ENCODE peak calls at places on chromosomes 2 and 18, in seven cellular contexts. F, I, N, L, T, Q and K are unnamed samples.

GRCh38 chr2:231315896-231316295 is 79.6 kb upstream of the B3GNT7 start:
- DNase-seq in I (no peak), N (no peak), L (no peak), T (no peak), Q (no peak), F (no peak), K (no peak)

GRCh38 chr2:1556776-1557466 is 143.7 kb downstream of the TPO start:
- DNase-seq in T (peak; percentile 47), Q (peak; percentile 56), N (peak; percentile 40), F (no peak), L (peak; percentile 59), I (no peak), K (no peak)

GRCh38 chr2:100142393-100142792 is at the start of gene AFF3:
- DNase-seq in I (no peak), T (no peak), Q (no peak), L (no peak), N (no peak), F (no peak), K (no peak)

GRCh38 chr2:212173331-212173730 is 365.3 kb downstream of the ERBB4 start:
- DNase-seq in Q (no peak), F (no peak), I (no peak), T (no peak), L (no peak), N (no peak), K (no peak)

GRCh38 chr2:240983361-240983995 is 14.9 kb upstream of the SNED1 start:
- DNase-seq in F (peak; percentile 69), N (no peak), T (peak; percentile 21), I (peak; percentile 84), L (peak; percentile 53), Q (peak; percentile 13), K (no peak)

GRCh38 chr2:97267411-97268074 is 154.6 kb downstream of the ANKRD36 start:
- DNase-seq in L (peak; percentile 1), Q (no peak), N (peak; percentile 73), F (no peak), T (peak; percentile 8), I (no peak), K (no peak)

GRCh38 chr2:20584637-20585321 is 66.1 kb downstream of the HS1BP3 start:
- DNase-seq in T (peak; percentile 38), I (peak; percentile 63), L (peak; percentile 97), F (no peak), N (no peak), Q (peak; percentile 70), K (peak; percentile 98)

GRCh38 chr2:121774216-121774615 is 18.8 kb downstream of the TSN start:
- DNase-seq in L (no peak), F (no peak), T (no peak), N (no peak), Q (no peak), I (no peak), K (no peak)

GRCh38 chr2:68837164-68837860 is 33.9 kb downstream of the BMP10 start:
- DNase-seq in L (peak; percentile 65), F (peak; percentile 72), N (no peak), I (peak; percentile 84), T (peak; percentile 59), Q (peak; percentile 66), K (no peak)

GRCh38 chr18:8069708-8070107 is 502.6 kb downstream of the PTPRM start:
- DNase-seq in Q (no peak), L (no peak), T (no peak), I (no peak), N (no peak), F (no peak), K (no peak)

GRCh38 chr2:64753384-64753783 is 99.7 kb upstream of the SERTAD2 start:
- DNase-seq in Q (no peak), T (no peak), F (no peak), L (peak; percentile 30), N (no peak), I (no peak), K (no peak)

GRCh38 chr2:217931846-217932560 is 70.8 kb downstream of the TNS1 start:
- DNase-seq in F (no peak), N (no peak), T (no peak), Q (no peak), L (no peak), I (no peak), K (no peak)

GRCh38 chr18:50473896-50474295 is 86.0 kb upstream of the MAPK4 start:
- DNase-seq in T (no peak), Q (no peak), I (no peak), L (no peak), N (no peak), F (no peak), K (no peak)

GRCh38 chr2:203678971-203679370 is 27.5 kb upstream of the CD28 start:
- DNase-seq in Q (no peak), F (no peak), T (no peak), N (no peak), L (peak; percentile 18), I (no peak), K (no peak)

GRCh38 chr2:16553222-16553621 is 112.4 kb downstream of the CYRIA start:
- DNase-seq in T (no peak), F (peak; percentile 46), L (peak; percentile 18), N (no peak), I (peak; percentile 30), Q (peak; percentile 10), K (peak; percentile 25)

GRCh38 chr2:101113441-101114267 is 37.5 kb downstream of the TBC1D8 start:
- DNase-seq in N (no peak), I (peak; percentile 30), L (peak; percentile 90), Q (peak; percentile 82), F (no peak), T (no peak), K (no peak)

GRCh38 chr2:104851236-104852160 is 2.4 kb upstream of the POU3F3 start:
- DNase-seq in I (no peak), N (no peak), Q (no peak), T (no peak), F (no peak), L (no peak), K (no peak)

GRCh38 chr18:72830109-72830508 is 37.7 kb downstream of the NETO1 start:
- DNase-seq in N (no peak), F (peak; percentile 66), T (no peak), Q (no peak), I (peak; percentile 66), L (peak; percentile 30), K (no peak)

GRCh38 chr18:70288171-70288850 is 534 bp upstream of the SOCS6 start:
- DNase-seq in F (peak; percentile 55), I (peak; percentile 48), T (peak; percentile 58), Q (no peak), N (peak; percentile 73), L (peak; percentile 23), K (no peak)

GRCh38 chr2:219908538-219908937 is 281.1 kb downstream of the SLC4A3 start:
- DNase-seq in L (peak; percentile 10), F (no peak), Q (no peak), N (no peak), T (no peak), I (no peak), K (no peak)

GRCh38 chr2:219914577-219914976 is 287.1 kb downstream of the SLC4A3 start:
- DNase-seq in I (no peak), T (no peak), Q (no peak), N (no peak), L (no peak), F (no peak), K (no peak)

GRCh38 chr2:219916261-219916660 is 288.8 kb downstream of the SLC4A3 start:
- DNase-seq in T (no peak), L (no peak), N (no peak), I (no peak), Q (no peak), F (no peak), K (no peak)

GRCh38 chr2:219911541-219911940 is 284.1 kb downstream of the SLC4A3 start:
- DNase-seq in I (no peak), N (no peak), L (no peak), F (no peak), Q (no peak), T (no peak), K (no peak)

GRCh38 chr2:219912530-219912929 is 285.1 kb downstream of the SLC4A3 start:
- DNase-seq in L (no peak), N (no peak), T (no peak), I (no peak), F (no peak), Q (no peak), K (no peak)
- TF ChIP-seq CTCF in L (no peak), N (peak; percentile 52), T (no peak), I (no peak), F (no peak), Q (no peak), K (peak; percentile 27)

GRCh38 chr2:3603536-3604206 is 8.8 kb downstream of the COLEC11 start:
- DNase-seq in I (no peak), L (no peak), N (no peak), T (no peak), Q (no peak), F (no peak), K (no peak)

GRCh38 chr2:3600256-3600855 is 5.4 kb downstream of the COLEC11 start:
- DNase-seq in F (no peak), L (no peak), N (no peak), I (no peak), Q (no peak), T (no peak), K (no peak)

GRCh38 chr2:3602553-3603339 is 7.8 kb downstream of the COLEC11 start:
- DNase-seq in T (no peak), N (no peak), I (no peak), L (no peak), Q (no peak), F (no peak), K (no peak)

GRCh38 chr2:3598912-3599854 is 4.3 kb downstream of the COLEC11 start:
- DNase-seq in F (no peak), Q (no peak), N (no peak), L (no peak), T (no peak), I (no peak), K (no peak)

DNA sequence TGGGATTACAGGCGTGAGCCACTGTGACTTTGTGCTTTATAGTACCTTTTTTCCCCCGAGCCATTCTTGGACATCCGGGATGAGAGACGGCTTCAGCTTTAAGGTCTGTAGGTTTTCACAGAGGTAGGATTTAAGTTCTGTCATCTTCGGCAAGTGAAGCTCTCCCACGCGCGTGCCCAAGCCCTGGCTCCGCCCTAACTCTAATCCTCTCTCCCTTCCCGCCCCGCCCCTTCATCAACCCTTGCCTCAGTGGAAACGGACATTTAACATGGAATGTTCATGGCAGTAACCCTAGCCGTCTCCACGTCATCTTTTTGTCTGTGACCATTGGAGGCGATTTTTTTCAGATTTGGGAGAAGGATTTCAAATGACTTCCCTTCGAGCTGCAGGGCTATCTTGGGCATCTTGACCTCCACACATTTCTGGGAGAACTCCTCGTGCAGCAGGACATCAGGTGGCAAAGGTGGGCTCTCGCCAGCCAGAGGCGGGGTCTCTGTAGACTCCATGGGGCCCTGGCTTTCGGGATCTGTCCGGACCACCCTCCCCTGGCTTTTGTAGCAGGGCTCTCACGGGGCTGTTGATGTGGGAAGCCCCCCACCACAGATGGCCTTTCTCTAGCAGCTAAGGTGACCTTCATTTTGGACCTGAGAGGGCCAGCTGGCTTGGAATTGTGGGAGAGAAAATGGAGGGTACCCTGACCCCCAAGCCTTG is 6.8 kb downstream of the COLEC11 start:
- DNase-seq in T (no peak), N (no peak), Q (no peak), F (no peak), I (no peak), L (no peak), K (no peak)
- TF ChIP-seq CTCF in T (no peak), N (no peak), Q (no peak), F (no peak), I (no peak), L (no peak), K (no peak)

GRCh38 chr2:166361351-166362153 is 14.2 kb downstream of the SCN9A start:
- DNase-seq in I (no peak), Q (no peak), N (no peak), L (peak; percentile 73), T (no peak), F (no peak), K (no peak)
- TF ChIP-seq CTCF in I (no peak), Q (peak; percentile 72), N (peak; percentile 71), L (peak; percentile 95), T (peak; percentile 37), F (no peak), K (peak; percentile 76)

GRCh38 chr2:33029459-33029858 is 82.7 kb downstream of the LTBP1 start:
- DNase-seq in N (no peak), F (no peak), L (no peak), I (no peak), Q (no peak), T (no peak), K (no peak)
- TF ChIP-seq CTCF in N (no peak), F (no peak), L (no peak), I (no peak), Q (no peak), T (no peak), K (no peak)